ENCODE peak calls at places on chromosome X, in seven cellular contexts. One of them, this sample, is unnamed.

GRCh38 chrX:49071877-49072711 is 1.7 kb downstream of the PRAF2 start:
- DNase-seq in mesenchymal stem cell: no peak
- DNase-seq in H9: peak; percentile 87
- DNase-seq in IMR-90: peak; percentile 67
- DNase-seq in H1: peak; percentile 60
- DNase-seq in neuronal stem cell: no peak
- DNase-seq in mesendoderm: peak; percentile 48
- DNase-seq in this sample: peak; percentile 32

GRCh38 chrX:13048265-13048664 is 3.8 kb upstream of the FAM9C start:
- DNase-seq in IMR-90: peak; percentile 65
- DNase-seq in mesenchymal stem cell: peak; percentile 50
- DNase-seq in neuronal stem cell: no peak
- DNase-seq in H9: no peak
- DNase-seq in mesendoderm: no peak
- DNase-seq in H1: no peak
- DNase-seq in this sample: no peak

GRCh38 chrX:118038614-118039365 is 77.8 kb downstream of the KLHL13 start:
- DNase-seq in IMR-90: peak; percentile 12
- DNase-seq in H1: no peak
- DNase-seq in neuronal stem cell: no peak
- DNase-seq in mesendoderm: no peak
- DNase-seq in H9: no peak
- DNase-seq in mesenchymal stem cell: no peak
- DNase-seq in this sample: no peak

GRCh38 chrX:111095974-111096870 is at the start of gene PAK3:
- DNase-seq in mesendoderm: peak; percentile 86
- DNase-seq in mesenchymal stem cell: peak; percentile 57
- DNase-seq in neuronal stem cell: peak; percentile 30
- DNase-seq in IMR-90: peak; percentile 64
- DNase-seq in H9: peak; percentile 89
- DNase-seq in H1: peak; percentile 53
- DNase-seq in this sample: peak; percentile 37

GRCh38 chrX:11451133-11451532 is 157.9 kb downstream of the AMELX start:
- DNase-seq in mesendoderm: no peak
- DNase-seq in IMR-90: no peak
- DNase-seq in H9: no peak
- DNase-seq in H1: no peak
- DNase-seq in neuronal stem cell: no peak
- DNase-seq in mesenchymal stem cell: no peak
- DNase-seq in this sample: no peak

GRCh38 chrX:119266364-119266995 is 30.4 kb downstream of the PGRMC1 start:
- DNase-seq in mesenchymal stem cell: peak; percentile 10
- DNase-seq in H1: no peak
- DNase-seq in neuronal stem cell: no peak
- DNase-seq in H9: no peak
- DNase-seq in mesendoderm: peak; percentile 8
- DNase-seq in IMR-90: peak; percentile 12
- DNase-seq in this sample: peak; percentile 48

GRCh38 chrX:150148749-150149672 is 210.7 kb upstream of the EOLA2 start:
- DNase-seq in H9: no peak
- DNase-seq in neuronal stem cell: no peak
- DNase-seq in IMR-90: peak; percentile 16
- DNase-seq in H1: no peak
- DNase-seq in mesendoderm: no peak
- DNase-seq in mesenchymal stem cell: no peak
- DNase-seq in this sample: no peak

GRCh38 chrX:76796311-76796710 is 368.8 kb downstream of the MAGEE1 start:
- DNase-seq in neuronal stem cell: no peak
- DNase-seq in mesenchymal stem cell: no peak
- DNase-seq in H1: no peak
- DNase-seq in H9: no peak
- DNase-seq in IMR-90: no peak
- DNase-seq in mesendoderm: peak; percentile 0
- DNase-seq in this sample: peak; percentile 9

GRCh38 chrX:51571821-51572220 is 46.9 kb downstream of the CENPVL3 start:
- DNase-seq in IMR-90: no peak
- DNase-seq in mesendoderm: no peak
- DNase-seq in mesenchymal stem cell: no peak
- DNase-seq in H1: no peak
- DNase-seq in neuronal stem cell: no peak
- DNase-seq in H9: no peak
- DNase-seq in this sample: no peak

GRCh38 chrX:5656544-5656943 is 572.1 kb downstream of the NLGN4X start:
- DNase-seq in H1: no peak
- DNase-seq in neuronal stem cell: no peak
- DNase-seq in IMR-90: no peak
- DNase-seq in mesenchymal stem cell: no peak
- DNase-seq in H9: no peak
- DNase-seq in mesendoderm: no peak
- DNase-seq in this sample: no peak

GRCh38 chrX:107978707-107979307 is 3.4 kb downstream of the TEX13B start:
- DNase-seq in mesenchymal stem cell: peak; percentile 37
- DNase-seq in IMR-90: peak; percentile 19
- DNase-seq in mesendoderm: peak; percentile 59
- DNase-seq in H9: peak; percentile 40
- DNase-seq in H1: no peak
- DNase-seq in neuronal stem cell: peak; percentile 20
- DNase-seq in this sample: no peak

GRCh38 chrX:68511255-68511654 is 12.4 kb downstream of the YIPF6 start:
- DNase-seq in neuronal stem cell: no peak
- DNase-seq in mesenchymal stem cell: peak; percentile 52
- DNase-seq in mesendoderm: peak; percentile 49
- DNase-seq in H9: no peak
- DNase-seq in H1: no peak
- DNase-seq in IMR-90: peak; percentile 48
- DNase-seq in this sample: peak; percentile 13

GRCh38 chrX:49172280-49172780 is 632 bp downstream of the PLP2 start:
- DNase-seq in neuronal stem cell: no peak
- DNase-seq in H1: peak; percentile 51
- DNase-seq in mesenchymal stem cell: peak; percentile 49
- DNase-seq in H9: no peak
- DNase-seq in mesendoderm: no peak
- DNase-seq in IMR-90: peak; percentile 20
- DNase-seq in this sample: no peak

DNA sequence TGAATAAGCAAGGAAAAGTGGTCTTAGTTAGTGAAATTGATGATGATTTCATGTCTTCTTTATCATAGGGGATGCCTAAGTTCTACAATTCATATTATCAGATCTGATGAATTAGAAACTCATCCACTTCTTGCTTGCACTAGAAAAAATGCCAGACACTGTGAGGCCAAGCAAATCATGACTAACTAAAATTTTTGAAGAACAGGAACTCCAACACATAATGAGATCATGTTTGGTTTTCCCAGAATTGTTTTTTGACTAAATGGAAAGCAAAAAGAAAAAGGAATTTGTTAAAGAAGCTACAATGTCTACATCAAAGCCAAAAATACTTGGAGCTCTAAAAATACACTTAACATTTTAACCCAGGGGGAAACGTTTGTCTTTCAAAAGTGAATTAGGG is 120.4 kb downstream of the ARSF start:
- DNase-seq in IMR-90: peak; percentile 59
- DNase-seq in neuronal stem cell: no peak
- DNase-seq in H9: no peak
- DNase-seq in H1: no peak
- DNase-seq in mesenchymal stem cell: no peak
- DNase-seq in mesendoderm: no peak
- DNase-seq in this sample: no peak
- H2BK120ac ChIP-seq in IMR-90: no peak overlapping the region
- H2BK120ac ChIP-seq in neuronal stem cell: no peak overlapping the region
- H2BK120ac ChIP-seq in H9: no peak overlapping the region
- H2BK120ac ChIP-seq in H1: no peak overlapping the region
- H2BK120ac ChIP-seq in mesenchymal stem cell: no peak overlapping the region
- H2BK120ac ChIP-seq in mesendoderm: no peak overlapping the region
- H2BK120ac ChIP-seq in this sample: no peak overlapping the region

DNA sequence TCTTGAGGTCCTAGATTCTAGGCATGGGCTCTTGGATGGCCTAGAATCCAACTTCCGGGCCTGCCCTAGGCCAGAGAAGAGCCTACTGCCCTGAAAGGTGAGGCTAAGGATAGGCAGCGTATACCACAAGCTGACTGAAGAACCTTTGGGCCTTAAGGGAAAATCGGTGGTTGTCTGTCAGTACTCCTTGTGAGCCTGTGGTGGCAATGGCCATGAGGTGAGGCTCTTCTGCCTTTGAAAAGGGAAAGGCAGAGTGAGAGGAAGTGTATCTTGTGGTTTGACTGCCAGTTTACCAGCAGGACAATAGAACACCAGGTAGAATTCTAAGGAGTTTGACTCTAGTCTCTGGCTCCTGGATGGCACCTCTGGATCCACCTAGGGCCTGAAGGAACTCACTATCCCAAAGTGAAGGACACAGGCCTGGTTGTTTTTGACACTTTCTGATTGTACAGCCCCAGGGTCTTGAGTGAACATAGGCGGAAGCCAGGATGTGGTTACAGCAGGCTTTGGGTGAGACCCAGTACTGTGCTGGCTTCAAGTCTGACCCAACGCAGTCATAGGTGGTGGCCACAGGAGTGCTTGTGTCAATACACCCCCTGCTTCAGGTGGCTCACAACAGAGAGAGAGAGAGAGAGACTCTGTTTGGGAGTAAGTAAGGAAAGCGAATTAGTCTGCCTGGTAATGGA is 20.9 kb downstream of the ITIH6 start:
- DNase-seq in H1: no peak
- DNase-seq in IMR-90: no peak
- DNase-seq in mesenchymal stem cell: no peak
- DNase-seq in mesendoderm: no peak
- DNase-seq in neuronal stem cell: no peak
- DNase-seq in H9: no peak
- DNase-seq in this sample: no peak
- H2BK120ac ChIP-seq in H1: no peak overlapping the region
- H2BK120ac ChIP-seq in IMR-90: no peak overlapping the region
- H2BK120ac ChIP-seq in mesenchymal stem cell: no peak overlapping the region
- H2BK120ac ChIP-seq in mesendoderm: no peak overlapping the region
- H2BK120ac ChIP-seq in neuronal stem cell: no peak overlapping the region
- H2BK120ac ChIP-seq in H9: no peak overlapping the region
- H2BK120ac ChIP-seq in this sample: no peak overlapping the region

DNA sequence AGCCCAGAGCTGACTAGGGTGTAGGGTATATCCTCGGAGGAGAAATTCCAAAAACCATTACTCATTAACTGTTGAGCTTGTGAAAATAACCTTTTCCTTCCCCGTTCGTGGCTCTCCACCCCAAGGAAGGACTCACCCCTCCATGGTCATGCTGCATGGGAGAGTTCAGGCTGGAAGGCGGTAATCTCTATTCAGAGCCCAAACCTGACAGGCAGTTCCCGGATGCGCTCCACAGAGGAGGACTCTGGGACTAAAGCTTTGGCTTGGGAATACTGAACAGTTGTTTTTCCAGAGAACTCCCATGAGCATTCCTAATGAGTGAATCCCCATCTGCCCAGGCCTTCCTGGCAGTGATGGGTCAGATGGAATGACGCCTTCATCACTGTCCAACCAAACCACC is 125.4 kb downstream of the BCOR start:
- DNase-seq in neuronal stem cell: no peak
- DNase-seq in H9: no peak
- DNase-seq in mesendoderm: no peak
- DNase-seq in IMR-90: peak; percentile 53
- DNase-seq in H1: no peak
- DNase-seq in mesenchymal stem cell: peak; percentile 37
- DNase-seq in this sample: peak; percentile 24
- H2BK120ac ChIP-seq in neuronal stem cell: no peak overlapping the region
- H2BK120ac ChIP-seq in H9: no peak overlapping the region
- H2BK120ac ChIP-seq in mesendoderm: no peak overlapping the region
- H2BK120ac ChIP-seq in IMR-90: no peak overlapping the region
- H2BK120ac ChIP-seq in H1: no peak overlapping the region
- H2BK120ac ChIP-seq in mesenchymal stem cell: no peak overlapping the region
- H2BK120ac ChIP-seq in this sample: no peak overlapping the region

DNA sequence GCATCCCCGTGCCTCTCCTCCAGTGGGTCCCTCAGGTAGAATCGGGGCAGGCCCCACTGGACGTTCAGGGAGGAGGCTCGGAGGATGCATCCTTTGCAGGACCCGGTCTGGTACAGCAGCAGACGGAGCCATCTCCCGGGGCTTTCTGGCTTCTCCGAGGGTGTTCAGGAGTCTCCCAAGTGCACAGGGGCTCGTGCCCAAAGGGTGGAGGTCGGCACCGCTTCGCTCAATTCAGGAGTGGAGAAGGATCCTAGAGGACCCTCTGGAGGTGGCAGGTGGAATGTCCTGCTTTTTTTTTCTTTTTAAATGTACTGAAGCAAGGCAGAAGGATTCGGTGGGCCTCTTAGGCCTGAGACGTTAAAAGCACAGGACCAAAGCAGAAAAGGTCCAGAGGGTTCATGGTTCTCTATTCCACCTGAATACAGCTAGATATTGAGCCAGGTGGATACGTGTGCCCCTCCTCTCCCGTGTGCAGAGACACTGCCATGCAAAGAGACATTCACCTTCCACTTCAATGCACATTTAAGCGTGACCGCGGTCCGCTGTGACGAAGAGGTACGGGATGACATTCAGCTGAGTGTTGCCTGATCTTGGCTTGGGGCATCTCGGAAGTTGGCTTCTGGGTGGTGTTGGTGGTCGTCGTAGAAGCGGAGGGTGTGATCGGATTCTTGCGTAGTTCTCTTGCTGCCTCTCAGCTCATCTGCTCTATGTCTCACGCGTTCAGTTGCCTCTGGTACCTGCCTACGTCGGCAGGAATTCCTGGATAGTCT is 281.2 kb upstream of the AGTR2 start:
- DNase-seq in neuronal stem cell: no peak
- DNase-seq in mesenchymal stem cell: no peak
- DNase-seq in mesendoderm: no peak
- DNase-seq in H1: peak; percentile 11
- DNase-seq in H9: no peak
- DNase-seq in IMR-90: no peak
- DNase-seq in this sample: no peak
- H2BK120ac ChIP-seq in neuronal stem cell: no peak overlapping the region
- H2BK120ac ChIP-seq in mesenchymal stem cell: no peak overlapping the region
- H2BK120ac ChIP-seq in mesendoderm: no peak overlapping the region
- H2BK120ac ChIP-seq in H1: no peak overlapping the region
- H2BK120ac ChIP-seq in H9: no peak overlapping the region
- H2BK120ac ChIP-seq in IMR-90: no peak overlapping the region
- H2BK120ac ChIP-seq in this sample: no peak overlapping the region

DNA sequence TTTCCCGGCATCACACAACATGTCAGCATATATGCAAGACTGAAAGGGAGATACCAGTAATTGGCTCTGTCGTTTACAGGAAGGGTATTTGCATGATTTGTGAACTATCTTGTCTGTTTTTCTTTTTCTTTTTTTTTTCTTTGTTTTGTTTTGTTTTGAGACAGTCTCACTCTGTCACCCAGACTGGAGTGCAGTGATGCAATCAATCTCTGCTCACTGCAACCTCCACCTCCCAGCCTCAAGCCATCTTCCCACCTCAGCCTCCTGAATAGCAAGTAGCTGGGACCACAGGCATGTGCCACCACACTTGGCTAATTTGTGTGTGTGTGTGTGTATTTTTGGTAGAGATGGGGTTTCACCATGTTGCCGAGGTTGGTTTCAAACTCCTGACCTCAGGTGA is 262.7 kb upstream of the F9 start:
- DNase-seq in mesendoderm: no peak
- DNase-seq in mesenchymal stem cell: no peak
- DNase-seq in IMR-90: no peak
- DNase-seq in H9: no peak
- DNase-seq in H1: no peak
- DNase-seq in neuronal stem cell: no peak
- DNase-seq in this sample: no peak
- H2BK120ac ChIP-seq in mesendoderm: no peak overlapping the region
- H2BK120ac ChIP-seq in mesenchymal stem cell: no peak overlapping the region
- H2BK120ac ChIP-seq in IMR-90: no peak overlapping the region
- H2BK120ac ChIP-seq in H9: no peak overlapping the region
- H2BK120ac ChIP-seq in H1: no peak overlapping the region
- H2BK120ac ChIP-seq in neuronal stem cell: no peak overlapping the region
- H2BK120ac ChIP-seq in this sample: no peak overlapping the region

GRCh38 chrX:40671126-40671525 is 23.8 kb upstream of the CXorf38 start:
- DNase-seq in mesendoderm: no peak
- DNase-seq in IMR-90: no peak
- DNase-seq in mesenchymal stem cell: no peak
- DNase-seq in H9: no peak
- DNase-seq in neuronal stem cell: no peak
- DNase-seq in H1: no peak
- DNase-seq in this sample: no peak
- H2BK120ac ChIP-seq in mesendoderm: no peak overlapping the region
- H2BK120ac ChIP-seq in IMR-90: no peak overlapping the region
- H2BK120ac ChIP-seq in mesenchymal stem cell: no peak overlapping the region
- H2BK120ac ChIP-seq in H9: no peak overlapping the region
- H2BK120ac ChIP-seq in neuronal stem cell: no peak overlapping the region
- H2BK120ac ChIP-seq in H1: no peak overlapping the region
- H2BK120ac ChIP-seq in this sample: no peak overlapping the region